ENCODE peak calls at places on chromosomes 2 and 18, in four cellular contexts. Q is psoas muscle, C is fibroblast of mammary gland, G is astrocyte of the cerebellum. B is an unnamed sample.
A peak's percentile ranks its signal among the peaks of the same experiment; 100 is the strongest.

GRCh38 chr2:14817848-14818247 is 185.3 kb downstream of the LRATD1 start:
- DNase-seq in C (no peak), Q (no peak), G (no peak), B (no peak)

GRCh38 chr2:135299165-135299564 is 231.9 kb downstream of the ZRANB3 start:
- DNase-seq in Q (no peak), G (no peak), C (no peak), B (no peak)

GRCh38 chr2:26364669-26365068 is 18.1 kb upstream of the ADGRF3 start:
- DNase-seq in C (no peak), G (no peak), Q (no peak), B (no peak)

GRCh38 chr2:3956892-3957291 is 253.5 kb downstream of the DCDC2C start:
- DNase-seq in C (no peak), G (no peak), Q (no peak), B (no peak)

GRCh38 chr2:85409719-85410583 is at the start of gene CAPG:
- DNase-seq in Q (peak; percentile 53), G (no peak), C (no peak), B (no peak)

GRCh38 chr2:120110507-120110906 is 97.6 kb downstream of the EPB41L5 start:
- DNase-seq in C (no peak), Q (no peak), G (no peak), B (no peak)

GRCh38 chr18:21184396-21184996 is 57.5 kb upstream of the GREB1L start:
- DNase-seq in C (no peak), Q (no peak), G (no peak), B (no peak)

GRCh38 chr2:150495993-150496627 is 8.6 kb upstream of the RND3 start:
- DNase-seq in C (peak; percentile 92), G (peak; percentile 83), Q (no peak), B (peak; percentile 95)

GRCh38 chr2:28277466-28277865 is 115.2 kb upstream of the FOSL2 start:
- DNase-seq in Q (no peak), G (no peak), C (no peak), B (no peak)

GRCh38 chr2:45675130-45675812 is 23.8 kb downstream of the PRKCE start:
- DNase-seq in G (no peak), Q (no peak), C (peak; percentile 77), B (no peak)

GRCh38 chr18:57786038-57786437 is 17.1 kb downstream of the ATP8B1 start:
- DNase-seq in Q (no peak), C (no peak), G (no peak), B (no peak)

GRCh38 chr2:108534577-108535379 is 508 bp downstream of the LIMS1 start:
- DNase-seq in Q (no peak), G (no peak), C (no peak), B (no peak)

GRCh38 chr2:235541838-235542549 is 48.2 kb downstream of the AGAP1 start:
- DNase-seq in G (no peak), Q (no peak), C (no peak), B (no peak)

GRCh38 chr18:57743008-57743407 is 60.1 kb downstream of the ATP8B1 start:
- DNase-seq in G (peak; percentile 53), C (peak; percentile 65), Q (no peak), B (peak; percentile 43)

GRCh38 chr2:105755895-105756294 is 11.2 kb downstream of the NCK2 start:
- DNase-seq in G (no peak), Q (no peak), C (no peak), B (no peak)

GRCh38 chr2:239157766-239158165 is 243.1 kb downstream of the HDAC4 start:
- DNase-seq in Q (peak; percentile 28), C (peak; percentile 10), G (no peak), B (no peak)

GRCh38 chr2:121710470-121711170 is 26.1 kb downstream of the NIFK start:
- DNase-seq in G (no peak), C (no peak), Q (no peak), B (no peak)

GRCh38 chr2:236014408-236015131 is 153.6 kb downstream of the GBX2 start:
- DNase-seq in C (no peak), Q (no peak), G (no peak), B (no peak)

GRCh38 chr2:109020217-109020637 is 31.2 kb upstream of the EDAR start:
- DNase-seq in C (peak; percentile 75), G (peak; percentile 54), Q (no peak), B (peak; percentile 35)

GRCh38 chr18:9648431-9649163 is 34.2 kb upstream of the PPP4R1 start:
- DNase-seq in Q (no peak), C (no peak), G (no peak), B (no peak)

GRCh38 chr2:233049194-233049761 is 10.9 kb upstream of the INPP5D start:
- DNase-seq in G (peak; percentile 26), Q (no peak), C (no peak), B (no peak)
- TF ChIP-seq CTCF in G (no peak), Q (no peak), C (no peak), B (no peak)

GRCh38 chr18:293557-293956 is 25.7 kb upstream of the THOC1 start:
- DNase-seq in Q (no peak), C (peak; percentile 52), G (no peak), B (peak; percentile 21)
- TF ChIP-seq CTCF in Q (no peak), C (peak; percentile 6), G (no peak), B (peak; percentile 17)

DNA sequence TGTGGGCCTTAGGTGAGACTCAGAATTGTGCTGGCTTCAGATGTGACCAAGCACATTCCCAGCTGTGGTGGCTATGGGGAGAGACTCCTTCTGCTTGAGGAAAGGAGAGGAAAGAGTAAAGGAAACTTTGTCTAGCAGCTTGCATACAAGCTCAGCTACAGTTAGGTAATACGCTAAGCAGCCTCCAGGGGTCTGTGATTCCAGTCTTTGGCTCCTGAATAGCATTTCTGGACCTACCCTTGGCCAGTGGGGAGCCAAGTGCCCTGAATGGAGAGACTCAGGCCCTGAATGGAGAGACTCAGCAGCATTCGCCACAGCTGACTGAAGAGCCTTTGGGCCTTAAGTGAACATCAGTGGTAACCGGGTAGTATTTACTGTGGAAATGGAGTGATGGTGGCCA is 227.4 kb upstream of the CDH7 start:
- DNase-seq in G (no peak), Q (no peak), C (no peak), B (no peak)
- TF ChIP-seq CTCF in G (no peak), Q (no peak), C (no peak), B (no peak)

GRCh38 chr2:127143851-127144782 is 37.2 kb upstream of the BIN1 start:
- DNase-seq in Q (no peak), G (no peak), C (peak; percentile 88), B (no peak)
- TF ChIP-seq CTCF in Q (peak; percentile 30), G (no peak), C (no peak), B (no peak)

DNA sequence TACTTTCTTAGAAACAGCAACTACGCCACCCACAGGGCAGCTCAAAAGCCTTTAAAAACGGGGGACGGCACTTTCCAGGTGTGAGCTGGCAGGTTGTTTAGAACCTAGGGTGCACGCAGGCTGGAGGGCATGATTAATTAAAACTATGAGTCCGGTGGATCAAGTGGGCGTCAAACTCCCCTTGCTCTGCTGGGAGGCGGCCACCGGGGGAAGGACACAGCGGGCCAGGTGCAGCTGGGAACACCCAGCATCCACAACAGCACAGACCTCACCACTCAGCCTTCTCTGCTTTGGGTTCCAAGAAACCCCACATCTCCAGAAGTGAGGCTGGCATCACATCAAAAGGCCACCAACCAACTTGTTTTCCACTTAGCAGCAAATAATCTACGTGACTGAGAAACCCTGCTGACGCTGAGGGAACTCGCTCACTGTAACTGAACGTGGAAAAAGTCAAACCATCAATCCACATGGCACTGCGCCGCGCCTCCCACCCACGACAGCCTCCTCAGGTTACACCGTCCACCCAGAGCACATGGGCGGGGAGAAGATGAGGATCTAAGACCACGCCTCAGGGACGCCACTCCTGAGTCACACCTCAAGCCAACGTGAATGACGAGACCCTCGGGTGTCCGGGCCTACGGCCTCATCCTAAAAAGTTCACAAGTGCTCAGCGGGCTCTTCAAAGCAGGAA is 118.2 kb downstream of the ZNF516 start:
- DNase-seq in C (peak; percentile 43), Q (no peak), G (no peak), B (no peak)
- TF ChIP-seq CTCF in C (no peak), Q (no peak), G (no peak), B (no peak)

DNA sequence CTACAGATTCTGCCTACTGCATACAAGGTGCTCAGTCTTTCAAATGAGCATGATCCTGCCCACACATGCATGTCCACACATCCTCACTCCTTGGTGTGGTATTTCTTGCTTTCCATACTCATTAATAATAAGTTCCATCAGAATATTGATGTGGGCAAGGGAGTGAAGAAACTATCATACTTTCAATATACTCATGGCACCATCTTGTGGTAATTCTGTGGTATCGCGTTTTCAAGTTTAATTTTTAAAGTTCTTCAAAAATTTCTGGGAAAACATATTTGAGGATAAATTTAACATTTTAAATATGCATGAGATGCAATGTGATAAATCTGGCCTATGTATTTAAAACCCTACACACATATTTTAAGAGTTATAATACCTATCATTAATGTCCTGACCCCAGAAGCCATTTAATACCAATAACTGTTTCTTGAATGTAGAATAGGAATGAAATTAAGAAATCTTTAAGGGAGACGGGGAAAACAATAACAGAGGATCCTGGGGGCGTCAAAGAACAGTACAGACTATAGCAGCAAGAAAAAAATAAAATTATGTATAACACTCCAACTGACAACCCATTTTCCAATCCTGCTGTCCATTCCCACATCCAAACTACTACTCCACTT is 110.1 kb downstream of the ZNF385B start:
- DNase-seq in Q (no peak), G (no peak), C (peak; percentile 58), B (no peak)
- TF ChIP-seq CTCF in Q (peak; percentile 72), G (peak; percentile 15), C (peak; percentile 66), B (peak; percentile 46)

DNA sequence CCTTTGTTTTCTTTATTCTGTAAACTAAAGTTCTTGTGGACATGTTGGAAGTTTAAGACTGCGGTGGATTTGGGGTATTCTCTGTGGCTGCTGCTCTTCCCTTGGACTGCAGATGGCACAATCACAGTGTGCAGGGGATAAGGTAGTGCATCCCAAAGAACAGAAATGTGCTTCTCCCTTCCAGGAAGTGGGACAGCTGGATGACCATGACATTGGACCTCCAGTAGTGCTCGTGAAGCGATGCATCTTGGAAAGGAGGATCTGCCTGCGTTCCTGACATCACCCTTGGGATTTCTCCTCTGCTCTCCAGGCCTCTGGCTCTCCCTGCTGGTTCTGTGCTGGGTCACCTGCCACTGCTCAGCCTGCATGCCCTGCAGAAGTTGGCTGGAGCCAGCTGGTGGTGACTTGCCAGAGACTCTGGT is 109.9 kb downstream of the SLC4A3 start:
- DNase-seq in C (peak; percentile 30), G (no peak), Q (no peak), B (no peak)
- TF ChIP-seq CTCF in C (peak; percentile 44), G (peak; percentile 76), Q (peak; percentile 29), B (peak; percentile 67)

DNA sequence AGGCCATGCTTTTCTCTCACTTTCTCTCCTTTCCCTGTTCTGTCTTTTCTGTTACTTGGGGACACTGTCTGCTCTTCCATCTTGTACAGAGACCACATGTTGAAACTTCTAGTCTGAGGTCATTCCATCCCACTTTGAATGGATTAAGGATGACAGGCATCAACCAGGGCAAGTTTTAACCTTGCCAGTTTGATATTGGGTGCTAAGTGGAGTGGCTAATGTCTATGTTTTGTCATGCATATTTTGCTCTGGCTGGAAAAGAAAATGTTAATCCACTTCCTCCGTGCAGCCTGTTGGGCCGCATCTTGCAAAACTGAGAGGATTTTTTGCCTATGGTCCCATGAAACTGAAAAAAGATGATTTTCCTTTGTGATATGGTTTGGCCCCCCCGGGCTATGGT is 205.5 kb upstream of the SESTD1 start:
- DNase-seq in Q (no peak), C (no peak), G (no peak), B (no peak)
- TF ChIP-seq CTCF in Q (no peak), C (no peak), G (no peak), B (no peak)

DNA sequence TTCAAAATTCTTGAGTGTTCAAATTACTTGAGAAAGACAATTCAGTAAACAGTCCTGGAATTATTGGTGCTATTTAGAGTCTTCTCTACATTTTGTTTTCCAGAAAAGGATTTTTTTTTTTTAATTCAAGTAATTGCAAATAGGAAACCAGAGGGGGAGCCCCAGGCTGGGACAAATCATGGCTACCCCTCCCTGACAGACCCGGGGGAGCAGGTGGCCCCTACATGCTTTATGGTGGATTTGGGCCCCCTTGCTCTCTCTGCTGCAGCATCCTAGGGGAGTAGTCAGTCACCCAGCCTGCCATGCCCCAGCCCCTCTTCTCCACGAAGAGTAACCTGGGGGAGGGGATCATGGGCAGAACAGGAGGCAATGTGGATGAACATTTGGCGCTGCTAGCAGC is 4.7 kb downstream of the C2orf81 start:
- DNase-seq in C (no peak), Q (no peak), G (no peak), B (no peak)
- TF ChIP-seq CTCF in C (no peak), Q (no peak), G (no peak), B (no peak)

B was measured in AG09309.